ENCODE peak calls at places on chromosomes 13 and 19, in six cellular contexts. One of them, this sample, is unnamed.

GRCh38 chr13:29521336-29521735 is 74.2 kb downstream of the SLC7A1 start:
- DNase-seq in EH: no peak
- DNase-seq in neural crest cell: no peak
- DNase-seq in amniotic stem cell: no peak
- DNase-seq in DMS53: no peak
- DNase-seq in heart left ventricle: no peak
- DNase-seq in this sample: no peak

GRCh38 chr19:11410682-11411081 is 8.4 kb downstream of the RGL3 start:
- DNase-seq in EH: peak; percentile 66
- DNase-seq in neural crest cell: no peak
- DNase-seq in amniotic stem cell: no peak
- DNase-seq in DMS53: no peak
- DNase-seq in heart left ventricle: no peak
- DNase-seq in this sample: peak; percentile 37

GRCh38 chr13:21671793-21672680 is 1.2 kb downstream of the FGF9 start:
- DNase-seq in EH: no peak
- DNase-seq in neural crest cell: no peak
- DNase-seq in amniotic stem cell: no peak
- DNase-seq in DMS53: peak; percentile 73
- DNase-seq in heart left ventricle: no peak
- DNase-seq in this sample: no peak

GRCh38 chr19:38062959-38063786 is 156.2 kb downstream of the SIPA1L3 start:
- DNase-seq in EH: no peak
- DNase-seq in neural crest cell: peak; percentile 14
- DNase-seq in amniotic stem cell: no peak
- DNase-seq in DMS53: peak; percentile 93
- DNase-seq in heart left ventricle: no peak
- DNase-seq in this sample: peak; percentile 65

GRCh38 chr13:46797468-46798237 is 692 bp upstream of the ESD start:
- DNase-seq in EH: no peak
- DNase-seq in neural crest cell: no peak
- DNase-seq in amniotic stem cell: no peak
- DNase-seq in DMS53: peak; percentile 21
- DNase-seq in heart left ventricle: no peak
- DNase-seq in this sample: peak; percentile 48

GRCh38 chr13:26117620-26118019 is 65.8 kb upstream of the SHISA2 start:
- DNase-seq in EH: no peak
- DNase-seq in neural crest cell: no peak
- DNase-seq in amniotic stem cell: no peak
- DNase-seq in DMS53: no peak
- DNase-seq in heart left ventricle: no peak
- DNase-seq in this sample: no peak

GRCh38 chr13:75405976-75406703 is 75.8 kb downstream of the TBC1D4 start:
- DNase-seq in EH: peak; percentile 50
- DNase-seq in neural crest cell: no peak
- DNase-seq in amniotic stem cell: no peak
- DNase-seq in DMS53: no peak
- DNase-seq in heart left ventricle: no peak
- DNase-seq in this sample: no peak

GRCh38 chr19:31231181-31231580 is 118.1 kb downstream of the TSHZ3 start:
- DNase-seq in EH: peak; percentile 41
- DNase-seq in neural crest cell: no peak
- DNase-seq in amniotic stem cell: no peak
- DNase-seq in DMS53: no peak
- DNase-seq in heart left ventricle: no peak
- DNase-seq in this sample: peak; percentile 32

GRCh38 chr13:44198826-44199225 is 174.8 kb upstream of the SERP2 start:
- DNase-seq in EH: peak; percentile 11
- DNase-seq in neural crest cell: no peak
- DNase-seq in amniotic stem cell: no peak
- DNase-seq in DMS53: no peak
- DNase-seq in heart left ventricle: no peak
- DNase-seq in this sample: no peak

GRCh38 chr19:21047712-21048111 is 27.3 kb downstream of the ZNF430 start:
- DNase-seq in EH: no peak
- DNase-seq in neural crest cell: no peak
- DNase-seq in amniotic stem cell: no peak
- DNase-seq in DMS53: no peak
- DNase-seq in heart left ventricle: no peak
- DNase-seq in this sample: no peak

GRCh38 chr19:1652471-1653299 is at the start of gene TCF3:
- DNase-seq in EH: peak; percentile 98
- DNase-seq in neural crest cell: peak; percentile 96
- DNase-seq in amniotic stem cell: peak; percentile 98
- DNase-seq in DMS53: peak; percentile 98
- DNase-seq in heart left ventricle: peak; percentile 97
- DNase-seq in this sample: peak; percentile 99

GRCh38 chr19:45153339-45154063 is 7.3 kb downstream of the NKPD1 start:
- DNase-seq in EH: peak; percentile 38
- DNase-seq in neural crest cell: peak; percentile 77
- DNase-seq in amniotic stem cell: no peak
- DNase-seq in DMS53: peak; percentile 79
- DNase-seq in heart left ventricle: peak; percentile 48
- DNase-seq in this sample: peak; percentile 48

GRCh38 chr13:33797622-33798021 is 20.3 kb upstream of the RFC3 start:
- DNase-seq in EH: peak; percentile 30
- DNase-seq in neural crest cell: no peak
- DNase-seq in amniotic stem cell: no peak
- DNase-seq in DMS53: no peak
- DNase-seq in heart left ventricle: no peak
- DNase-seq in this sample: no peak

GRCh38 chr13:98564204-98564603 is 12.7 kb downstream of the STK24 start:
- DNase-seq in EH: no peak
- DNase-seq in neural crest cell: no peak
- DNase-seq in amniotic stem cell: no peak
- DNase-seq in DMS53: no peak
- DNase-seq in heart left ventricle: no peak
- DNase-seq in this sample: no peak

GRCh38 chr13:51231456-51231855 is 9.3 kb downstream of the FAM124A start:
- DNase-seq in EH: no peak
- DNase-seq in neural crest cell: no peak
- DNase-seq in amniotic stem cell: no peak
- DNase-seq in DMS53: no peak
- DNase-seq in heart left ventricle: no peak
- DNase-seq in this sample: no peak

GRCh38 chr19:46840157-46840942 is 10.3 kb downstream of the AP2S1 start:
- DNase-seq in EH: peak; percentile 83
- DNase-seq in neural crest cell: peak; percentile 46
- DNase-seq in amniotic stem cell: peak; percentile 39
- DNase-seq in DMS53: peak; percentile 83
- DNase-seq in heart left ventricle: no peak
- DNase-seq in this sample: peak; percentile 70

GRCh38 chr19:17303940-17304267 is 679 bp upstream of the ABHD8 start:
- DNase-seq in EH: no peak
- DNase-seq in neural crest cell: no peak
- DNase-seq in amniotic stem cell: no peak
- DNase-seq in DMS53: no peak
- DNase-seq in heart left ventricle: no peak
- DNase-seq in this sample: no peak

GRCh38 chr19:31023038-31023437 is 326.2 kb downstream of the TSHZ3 start:
- DNase-seq in EH: no peak
- DNase-seq in neural crest cell: no peak
- DNase-seq in amniotic stem cell: no peak
- DNase-seq in DMS53: no peak
- DNase-seq in heart left ventricle: no peak
- DNase-seq in this sample: no peak

GRCh38 chr13:27442797-27443196 is 7.6 kb downstream of the MTIF3 start:
- DNase-seq in EH: no peak
- DNase-seq in neural crest cell: no peak
- DNase-seq in amniotic stem cell: no peak
- DNase-seq in DMS53: no peak
- DNase-seq in heart left ventricle: no peak
- DNase-seq in this sample: no peak

GRCh38 chr19:45515081-45515624 is 7.9 kb downstream of the VASP start:
- DNase-seq in EH: no peak
- DNase-seq in neural crest cell: no peak
- DNase-seq in amniotic stem cell: no peak
- DNase-seq in DMS53: no peak
- DNase-seq in heart left ventricle: peak; percentile 75
- DNase-seq in this sample: no peak

GRCh38 chr19:48868196-48868886 is at the start of gene PLEKHA4:
- DNase-seq in EH: peak; percentile 71
- DNase-seq in neural crest cell: no peak
- DNase-seq in amniotic stem cell: no peak
- DNase-seq in DMS53: peak; percentile 23
- DNase-seq in heart left ventricle: peak; percentile 82
- DNase-seq in this sample: peak; percentile 49

GRCh38 chr19:18059902-18060301 is 26.8 kb downstream of the IL12RB1 start:
- DNase-seq in EH: no peak
- DNase-seq in neural crest cell: no peak
- DNase-seq in amniotic stem cell: no peak
- DNase-seq in DMS53: no peak
- DNase-seq in heart left ventricle: no peak
- DNase-seq in this sample: no peak

GRCh38 chr13:111117289-111117688 is 2.2 kb downstream of the ARHGEF7 start:
- DNase-seq in EH: peak; percentile 22
- DNase-seq in neural crest cell: no peak
- DNase-seq in amniotic stem cell: no peak
- DNase-seq in DMS53: no peak
- DNase-seq in heart left ventricle: no peak
- DNase-seq in this sample: no peak

GRCh38 chr19:49409441-49410029 is 13.7 kb downstream of the PTH2 start:
- DNase-seq in EH: no peak
- DNase-seq in neural crest cell: no peak
- DNase-seq in amniotic stem cell: no peak
- DNase-seq in DMS53: peak; percentile 10
- DNase-seq in heart left ventricle: no peak
- DNase-seq in this sample: no peak

GRCh38 chr13:56861472-56861871 is 279.2 kb upstream of the PRR20A start:
- DNase-seq in EH: no peak
- DNase-seq in neural crest cell: no peak
- DNase-seq in amniotic stem cell: no peak
- DNase-seq in DMS53: no peak
- DNase-seq in heart left ventricle: no peak
- DNase-seq in this sample: no peak

GRCh38 chr13:44747179-44747578 is 171.0 kb upstream of the TSC22D1 start:
- DNase-seq in EH: no peak
- DNase-seq in neural crest cell: no peak
- DNase-seq in amniotic stem cell: no peak
- DNase-seq in DMS53: no peak
- DNase-seq in heart left ventricle: peak; percentile 35
- DNase-seq in this sample: no peak

GRCh38 chr13:99064624-99065249 is 86.9 kb upstream of the DOCK9 start:
- DNase-seq in EH: no peak
- DNase-seq in neural crest cell: no peak
- DNase-seq in amniotic stem cell: no peak
- DNase-seq in DMS53: no peak
- DNase-seq in heart left ventricle: no peak
- DNase-seq in this sample: no peak